ENCODE peak calls at places on chromosomes 11 and 22, in four cellular contexts. Z is colonic mucosa, H is heart right ventricle, N is esophagus muscularis mucosa. X is an unnamed sample.

GRCh38 chr11:126058090-126058489 is 4.6 kb downstream of the CDON start:
- DNase-seq in N (no peak), Z (no peak), H (no peak), X (no peak)

GRCh38 chr11:110776091-110776490 is 63.9 kb upstream of the ARHGAP20 start:
- DNase-seq in N (no peak), H (no peak), Z (no peak), X (no peak)

GRCh38 chr11:128886401-128887119 is 4.6 kb upstream of the KCNJ5 start:
- DNase-seq in Z (peak), H (no peak), N (no peak), X (no peak)

GRCh38 chr22:47300698-47301405 is 538.4 kb downstream of the TBC1D22A start:
- DNase-seq in Z (no peak), H (no peak), N (peak), X (no peak)

GRCh38 chr11:107777094-107777493 is 65.2 kb upstream of the SLN start:
- DNase-seq in H (no peak), Z (no peak), N (no peak), X (no peak)

GRCh38 chr11:69603978-69604524 is 36.9 kb upstream of the CCND1 start:
- DNase-seq in H (no peak), N (no peak), Z (no peak), X (no peak)

GRCh38 chr22:48488149-48488551 is 1339.5 kb downstream of the BRD1 start:
- DNase-seq in N (no peak), Z (no peak), H (no peak), X (no peak)

GRCh38 chr11:103546236-103546635 is 437.0 kb downstream of the DYNC2H1 start:
- DNase-seq in H (no peak), Z (no peak), N (peak), X (no peak)

GRCh38 chr22:38981005-38981658 is 1.0 kb upstream of the APOBEC3B start:
- DNase-seq in Z (peak), N (no peak), H (no peak), X (no peak)

GRCh38 chr22:39236321-39237275 is 8.2 kb downstream of the PDGFB start:
- DNase-seq in H (peak), N (no peak), Z (peak), X (no peak)

GRCh38 chr11:35649984-35650383 is 12.6 kb upstream of the TRIM44 start:
- DNase-seq in H (no peak), Z (no peak), N (no peak), X (no peak)

GRCh38 chr22:20039683-20040325 is 18.9 kb downstream of the TANGO2 start:
- DNase-seq in H (no peak), Z (no peak), N (no peak), X (no peak)

GRCh38 chr22:47067911-47068654 is 305.6 kb downstream of the TBC1D22A start:
- DNase-seq in H (no peak), N (no peak), Z (no peak), X (no peak)

GRCh38 chr11:126949066-126949945 is 51.3 kb downstream of the KIRREL3 start:
- DNase-seq in N (no peak), Z (no peak), H (no peak), X (no peak)

GRCh38 chr11:66048525-66049313 is at the start of gene GAL3ST3:
- DNase-seq in H (no peak), N (no peak), Z (no peak), X (peak)
- TF ChIP-seq CTCF in H (no peak), N (no peak), Z (no peak), X (no peak)

GRCh38 chr11:111836162-111836561 is 35.2 kb downstream of the ALG9 start:
- DNase-seq in Z (no peak), N (no peak), H (no peak), X (no peak)

GRCh38 chr11:111834432-111835163 is 36.8 kb downstream of the ALG9 start:
- DNase-seq in Z (no peak), N (no peak), H (no peak), X (no peak)

GRCh38 chr11:111836766-111837165 is 34.6 kb downstream of the ALG9 start:
- DNase-seq in Z (no peak), H (no peak), N (no peak), X (no peak)

GRCh38 chr11:111835665-111836064 is 35.7 kb downstream of the ALG9 start:
- DNase-seq in N (no peak), Z (no peak), H (no peak), X (no peak)

GRCh38 chr11:111833524-111833923 is 37.9 kb downstream of the ALG9 start:
- DNase-seq in Z (no peak), N (no peak), H (no peak), X (no peak)
- TF ChIP-seq CTCF in Z (no peak), N (no peak), H (peak), X (no peak)

GRCh38 chr11:57499413-57499982 is 16.0 kb downstream of the SLC43A1 start:
- DNase-seq in N (peak), H (peak), Z (peak), X (peak)
- TF ChIP-seq CTCF in N (peak), H (no peak), Z (no peak), X (no peak)

GRCh38 chr22:49505337-49506009 is 322.2 kb downstream of the BRD1 start:
- DNase-seq in Z (no peak), N (no peak), H (no peak), X (no peak)
- TF ChIP-seq CTCF in Z (no peak), N (no peak), H (no peak), X (no peak)

DNA sequence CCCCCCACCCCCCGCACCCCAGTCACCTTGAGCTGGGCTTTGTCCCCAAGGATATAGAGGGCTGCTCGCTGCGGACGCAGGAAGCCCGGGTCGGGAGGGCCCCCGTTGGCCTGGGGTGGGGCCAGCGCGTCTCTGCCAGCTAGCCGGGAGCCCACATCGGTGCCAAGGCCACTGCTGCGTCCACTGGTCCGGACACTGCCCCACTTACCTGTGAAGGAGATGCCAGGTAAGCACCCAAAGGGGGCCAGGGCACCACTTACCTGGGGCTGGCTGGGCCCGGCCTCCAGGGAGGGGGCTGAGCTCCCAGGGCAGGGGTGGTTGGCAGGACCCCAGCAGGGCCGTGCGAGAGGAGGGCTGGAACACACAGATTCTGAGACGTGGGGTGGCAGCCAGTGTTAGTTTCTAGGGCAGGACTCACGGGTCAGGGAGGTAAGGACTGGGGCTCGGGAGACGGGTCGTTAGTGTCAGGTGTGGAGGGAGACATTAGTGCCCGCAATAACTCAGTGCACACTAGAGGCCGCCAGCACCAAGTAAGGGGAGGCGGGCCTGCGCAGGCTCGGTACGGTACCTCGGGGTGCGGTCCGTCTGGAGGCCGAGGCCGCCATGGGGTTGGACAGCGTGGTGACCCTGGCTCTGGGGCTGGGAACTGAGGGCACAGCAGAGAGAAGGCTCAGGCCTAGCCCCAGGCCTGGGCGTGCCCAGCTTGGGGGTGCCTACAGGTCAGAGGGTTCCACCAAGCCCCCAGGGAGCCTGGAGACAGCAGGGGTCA is 18.2 kb downstream of the SBF1 start:
- DNase-seq in Z (no peak), N (no peak), H (no peak), X (no peak)
- TF ChIP-seq CTCF in Z (no peak), N (no peak), H (no peak), X (no peak)

DNA sequence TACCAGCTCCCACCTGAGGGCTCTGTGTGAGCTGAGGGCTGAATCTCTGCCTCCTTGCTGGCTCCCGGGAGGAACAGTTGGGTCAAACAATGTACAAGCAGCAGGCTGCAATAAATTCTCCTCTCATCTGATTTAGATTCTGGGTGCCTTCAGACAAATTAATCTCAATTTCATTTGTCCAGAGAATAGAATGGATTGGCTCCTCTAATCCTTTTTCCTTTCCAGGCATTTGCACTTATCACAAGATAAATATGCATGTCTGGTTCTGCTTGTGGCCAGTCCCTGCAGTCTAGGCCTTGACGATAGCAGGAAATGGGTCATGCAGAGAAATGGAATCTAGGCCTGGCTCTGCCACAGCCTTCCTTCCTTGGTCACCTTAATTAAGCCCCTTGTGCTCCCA is 28.7 kb downstream of the UPB1 start:
- DNase-seq in H (no peak), N (no peak), Z (no peak), X (no peak)
- TF ChIP-seq CTCF in H (no peak), N (no peak), Z (no peak), X (no peak)

GRCh38 chr11:64887757-64888405 is 9.5 kb upstream of the EHD1 start:
- DNase-seq in N (no peak), Z (peak), H (peak), X (peak)
- TF ChIP-seq CTCF in N (peak), Z (peak), H (peak), X (peak)

X was measured in CD14-positive monocyte.